ENCODE peak calls at places on chromosomes 11 and 22, in eight cellular contexts. H is mesenchymal stem cell, J is DND-41, N is right cardiac atrium, A is AG04450, O is fibroblast of lung, V is tibial nerve, G is spleen. B is an unnamed sample.
A peak's percentile ranks its signal among the peaks of the same experiment; 100 is the strongest.

GRCh38 chr22:34429314-34429713 is 509.0 kb upstream of the LARGE1 start:
- DNase-seq in A (no peak), G (no peak), O (no peak), J (peak; percentile 16), V (no peak), H (no peak), N (no peak), B (no peak)

GRCh38 chr11:76234704-76235232 is 28.5 kb upstream of the WNT11 start:
- DNase-seq in N (peak; percentile 65), V (peak; percentile 46), O (no peak), A (no peak), J (no peak), H (peak; percentile 86), G (peak; percentile 86), B (peak; percentile 13)

GRCh38 chr11:25733777-25734176 is 598.2 kb upstream of the ANO3 start:
- DNase-seq in N (no peak), O (no peak), V (no peak), G (no peak), A (no peak), H (no peak), J (no peak), B (no peak)

GRCh38 chr11:14819596-14819995 is 72.4 kb downstream of the CYP2R1 start:
- DNase-seq in V (no peak), A (no peak), G (no peak), H (no peak), J (no peak), O (no peak), N (no peak), B (no peak)

GRCh38 chr11:93080146-93080759 is 110.8 kb downstream of the MTNR1B start:
- DNase-seq in O (no peak), V (no peak), G (no peak), A (no peak), N (no peak), H (no peak), J (no peak), B (no peak)

GRCh38 chr11:33360642-33361041 is 103.5 kb downstream of the HIPK3 start:
- DNase-seq in N (no peak), V (no peak), O (no peak), J (no peak), G (no peak), A (no peak), H (no peak), B (no peak)

GRCh38 chr11:125110996-125111340 is 458 bp downstream of the TMEM218 start:
- DNase-seq in H (no peak), N (no peak), A (no peak), J (peak; percentile 12), G (no peak), O (no peak), V (no peak), B (no peak)

GRCh38 chr11:17739945-17740338 is 5.4 kb downstream of the KCNC1 start:
- DNase-seq in N (no peak), A (no peak), O (no peak), G (peak; percentile 51), V (no peak), H (no peak), J (no peak), B (no peak)

GRCh38 chr11:60504219-60504618 is 11.0 kb upstream of the MS4A13 start:
- DNase-seq in V (no peak), J (no peak), A (no peak), O (no peak), G (no peak), N (no peak), H (no peak), B (no peak)

GRCh38 chr11:60500276-60500935 is 7.8 kb downstream of the MS4A12 start:
- DNase-seq in G (no peak), A (no peak), H (no peak), N (no peak), J (no peak), O (peak; percentile 0), V (no peak), B (no peak)

GRCh38 chr11:60498399-60498798 is 5.8 kb downstream of the MS4A12 start:
- DNase-seq in H (no peak), O (no peak), G (no peak), N (no peak), V (no peak), J (no peak), A (no peak), B (no peak)

GRCh38 chr11:60498853-60499252 is 6.3 kb downstream of the MS4A12 start:
- DNase-seq in O (no peak), V (no peak), N (no peak), J (no peak), G (peak; percentile 82), H (no peak), A (no peak), B (no peak)

GRCh38 chr11:60502221-60502775 is 9.7 kb downstream of the MS4A12 start:
- DNase-seq in G (no peak), A (no peak), H (no peak), N (no peak), J (no peak), O (no peak), V (no peak), B (no peak)
- H3K27ac ChIP-seq in G (no peak overlapping the region), A (no peak overlapping the region), H (no peak overlapping the region), N (no peak overlapping the region), J (no peak overlapping the region), O (no peak overlapping the region), V (no peak overlapping the region), B (no peak overlapping the region)

GRCh38 chr22:22374579-22374978 is 130.0 kb downstream of the VPREB1 start:
- DNase-seq in A (no peak), G (no peak), N (no peak), O (no peak), H (no peak), J (no peak), V (no peak), B (no peak)

GRCh38 chr22:22378446-22379415 is 129.8 kb downstream of the ZNF280B start:
- DNase-seq in J (no peak), G (no peak), O (no peak), V (no peak), N (no peak), H (no peak), A (no peak), B (no peak)

GRCh38 chr22:22375586-22376351 is 131.2 kb downstream of the VPREB1 start:
- DNase-seq in J (no peak), N (no peak), O (no peak), V (no peak), G (no peak), H (no peak), A (no peak), B (no peak)

GRCh38 chr22:22376352-22376706 is 131.7 kb downstream of the VPREB1 start:
- DNase-seq in A (no peak), V (no peak), O (no peak), J (no peak), N (no peak), G (no peak), H (no peak), B (no peak)

GRCh38 chr22:22377335-22377734 is 131.2 kb downstream of the ZNF280B start:
- DNase-seq in N (no peak), O (no peak), H (no peak), G (no peak), V (no peak), J (no peak), A (no peak), B (no peak)
- H3K27ac ChIP-seq in N (no peak overlapping the region), O (no peak overlapping the region), H (no peak overlapping the region), G (no peak overlapping the region), V (no peak overlapping the region), J (no peak overlapping the region), A (no peak overlapping the region), B (no peak overlapping the region)

GRCh38 chr22:37024339-37025157 is 5.0 kb downstream of the MPST start:
- DNase-seq in A (no peak), N (no peak), V (no peak), H (no peak), J (no peak), G (no peak), O (no peak), B (no peak)

GRCh38 chr22:37027556-37027955 is 8.0 kb downstream of the MPST start:
- DNase-seq in H (no peak), N (no peak), O (no peak), V (no peak), A (no peak), J (no peak), G (no peak), B (no peak)

GRCh38 chr22:37026325-37026724 is 6.8 kb downstream of the MPST start:
- DNase-seq in G (no peak), O (no peak), A (no peak), V (no peak), J (no peak), N (no peak), H (no peak), B (no peak)

GRCh38 chr22:37023743-37024338 is 4.3 kb downstream of the MPST start:
- DNase-seq in V (no peak), G (no peak), J (no peak), O (no peak), A (no peak), H (no peak), N (no peak), B (no peak)

GRCh38 chr22:37025500-37026070 is 6.0 kb downstream of the MPST start:
- DNase-seq in H (no peak), J (no peak), N (no peak), V (no peak), A (no peak), G (no peak), O (no peak), B (no peak)
- H3K27ac ChIP-seq in H (no peak overlapping the region), J (no peak overlapping the region), N (no peak overlapping the region), V (peak overlapping the region; percentile 32), A (no peak overlapping the region), G (no peak overlapping the region), O (no peak overlapping the region), B (no peak overlapping the region)

GRCh38 chr11:9263840-9264380 is 1.2 kb downstream of the DENND5A start:
- DNase-seq in N (no peak), G (no peak), J (no peak), V (no peak), A (no peak), H (peak; percentile 86), O (peak; percentile 26), B (peak; percentile 22)

GRCh38 chr11:9266132-9266736 is 1.1 kb upstream of the DENND5A start:
- DNase-seq in H (no peak), N (no peak), V (no peak), A (no peak), O (no peak), G (peak; percentile 36), J (no peak), B (no peak)

GRCh38 chr11:9265211-9266131 is at the start of gene DENND5A:
- DNase-seq in G (peak; percentile 94), A (peak; percentile 51), N (peak; percentile 91), H (peak; percentile 92), V (peak; percentile 61), O (peak; percentile 83), J (peak; percentile 54), B (peak; percentile 52)

GRCh38 chr11:9266926-9267325 is 1.8 kb upstream of the DENND5A start:
- DNase-seq in H (no peak), V (no peak), O (no peak), A (no peak), J (no peak), N (no peak), G (peak; percentile 61), B (no peak)

DNA sequence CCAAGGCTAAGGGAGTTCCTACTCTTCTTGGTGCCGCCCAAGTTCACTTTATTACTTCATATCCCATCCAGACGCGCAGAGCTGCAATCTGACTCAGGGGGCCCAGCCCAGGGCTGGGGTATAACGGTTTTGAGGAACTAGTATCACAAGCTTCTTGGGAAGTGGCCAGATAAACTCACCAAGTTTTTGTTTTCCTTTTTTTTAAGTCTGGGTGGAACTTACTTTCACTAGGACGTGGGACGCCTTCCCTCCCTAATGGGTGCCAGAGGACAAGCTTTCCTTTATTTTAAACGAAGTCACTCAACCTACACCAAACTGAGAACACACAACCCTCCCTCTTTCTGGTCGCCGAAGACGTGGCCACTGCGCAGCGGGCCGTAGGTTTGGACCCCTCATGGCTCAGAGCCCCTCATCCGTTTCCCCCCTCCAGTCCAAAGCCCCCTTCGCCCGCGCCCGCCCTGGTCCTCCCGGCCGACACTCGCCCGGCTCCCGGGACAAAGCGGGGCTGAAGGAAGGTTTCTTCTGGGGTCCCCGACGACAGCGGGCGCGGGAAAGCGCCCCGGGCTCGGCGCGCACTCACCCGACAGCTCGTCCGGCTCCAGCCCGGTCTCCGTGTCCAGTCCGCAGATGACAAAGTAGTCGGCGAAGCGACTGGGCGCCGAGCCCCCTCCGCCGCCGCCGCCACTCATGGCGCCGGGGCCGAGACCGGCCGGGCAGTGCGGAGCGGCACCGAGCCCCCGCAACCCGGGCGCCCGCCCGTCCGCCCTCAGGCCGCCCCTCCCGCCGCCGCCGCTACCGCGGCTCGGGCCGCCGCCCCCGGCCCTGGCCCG is 554 bp downstream of the DENND5A start:
- DNase-seq in V (peak; percentile 69), A (no peak), H (peak; percentile 91), O (peak; percentile 79), G (peak; percentile 89), N (peak; percentile 79), J (peak; percentile 33), B (peak; percentile 32)
- H3K27ac ChIP-seq in V (peak overlapping the region; percentile 97), A (peak overlapping the region; percentile 89), H (peak overlapping the region; percentile 45), O (peak overlapping the region; percentile 87), G (peak overlapping the region; percentile 82), N (peak overlapping the region; percentile 90), J (no peak overlapping the region), B (peak overlapping the region; percentile 71)